ENCODE peak calls at places on chromosome 14, in four cellular contexts. One of them, this sample, is unnamed.

GRCh38 chr14:68285421-68286179 is 466.0 kb downstream of the RAD51B start:
- DNase-seq in globus pallidus: no peak
- DNase-seq in activated CD4-positive, alpha-beta T cell treated with anti-CD3 and anti-CD28 coated beads for 1 hour: peak
- DNase-seq in stomach: no peak
- DNase-seq in this sample: no peak

GRCh38 chr14:65834812-65835211 is 422.3 kb downstream of the FUT8 start:
- DNase-seq in globus pallidus: no peak
- DNase-seq in activated CD4-positive, alpha-beta T cell treated with anti-CD3 and anti-CD28 coated beads for 1 hour: no peak
- DNase-seq in stomach: no peak
- DNase-seq in this sample: no peak

GRCh38 chr14:106843376-106843775 is 1317.0 kb downstream of the TMEM121 start:
- DNase-seq in globus pallidus: no peak
- DNase-seq in activated CD4-positive, alpha-beta T cell treated with anti-CD3 and anti-CD28 coated beads for 1 hour: no peak
- DNase-seq in stomach: no peak
- DNase-seq in this sample: no peak

GRCh38 chr14:89956294-89957009 is 725 bp downstream of the TDP1 start:
- DNase-seq in globus pallidus: no peak
- DNase-seq in activated CD4-positive, alpha-beta T cell treated with anti-CD3 and anti-CD28 coated beads for 1 hour: peak
- DNase-seq in stomach: peak
- DNase-seq in this sample: no peak

GRCh38 chr14:102754370-102755262 is 22.6 kb upstream of the TRAF3 start:
- DNase-seq in globus pallidus: no peak
- DNase-seq in activated CD4-positive, alpha-beta T cell treated with anti-CD3 and anti-CD28 coated beads for 1 hour: no peak
- DNase-seq in stomach: no peak
- DNase-seq in this sample: no peak

GRCh38 chr14:97179573-97179972 is 382.4 kb downstream of the VRK1 start:
- DNase-seq in globus pallidus: no peak
- DNase-seq in activated CD4-positive, alpha-beta T cell treated with anti-CD3 and anti-CD28 coated beads for 1 hour: no peak
- DNase-seq in stomach: no peak
- DNase-seq in this sample: no peak

GRCh38 chr14:80364274-80364673 is 153.0 kb upstream of the DIO2 start:
- DNase-seq in globus pallidus: no peak
- DNase-seq in activated CD4-positive, alpha-beta T cell treated with anti-CD3 and anti-CD28 coated beads for 1 hour: no peak
- DNase-seq in stomach: no peak
- DNase-seq in this sample: no peak

GRCh38 chr14:89504602-89505320 is 87.7 kb upstream of the FOXN3 start:
- DNase-seq in globus pallidus: no peak
- DNase-seq in activated CD4-positive, alpha-beta T cell treated with anti-CD3 and anti-CD28 coated beads for 1 hour: no peak
- DNase-seq in stomach: no peak
- DNase-seq in this sample: no peak

GRCh38 chr14:104442611-104443390 is 136.8 kb upstream of the C14orf180 start:
- DNase-seq in globus pallidus: no peak
- DNase-seq in activated CD4-positive, alpha-beta T cell treated with anti-CD3 and anti-CD28 coated beads for 1 hour: no peak
- DNase-seq in stomach: no peak
- DNase-seq in this sample: no peak

GRCh38 chr14:69671365-69672050 is 60.1 kb downstream of the SUSD6 start:
- DNase-seq in globus pallidus: no peak
- DNase-seq in activated CD4-positive, alpha-beta T cell treated with anti-CD3 and anti-CD28 coated beads for 1 hour: no peak
- DNase-seq in stomach: no peak
- DNase-seq in this sample: no peak

GRCh38 chr14:105055736-105056302 is 9.4 kb downstream of the GPR132 start:
- DNase-seq in globus pallidus: no peak
- DNase-seq in activated CD4-positive, alpha-beta T cell treated with anti-CD3 and anti-CD28 coated beads for 1 hour: no peak
- DNase-seq in stomach: no peak
- DNase-seq in this sample: no peak

GRCh38 chr14:54902143-54902520 is 494 bp downstream of the GCH1 start:
- DNase-seq in globus pallidus: no peak
- DNase-seq in activated CD4-positive, alpha-beta T cell treated with anti-CD3 and anti-CD28 coated beads for 1 hour: peak
- DNase-seq in stomach: peak
- DNase-seq in this sample: no peak

GRCh38 chr14:100381386-100382105 is 58.4 kb downstream of the SLC25A47 start:
- DNase-seq in globus pallidus: no peak
- DNase-seq in activated CD4-positive, alpha-beta T cell treated with anti-CD3 and anti-CD28 coated beads for 1 hour: no peak
- DNase-seq in stomach: no peak
- DNase-seq in this sample: no peak

GRCh38 chr14:77760381-77761204 is at the start of gene SNW1:
- DNase-seq in globus pallidus: peak
- DNase-seq in activated CD4-positive, alpha-beta T cell treated with anti-CD3 and anti-CD28 coated beads for 1 hour: peak
- DNase-seq in stomach: peak
- DNase-seq in this sample: peak

GRCh38 chr14:46063872-46064271 is 587.7 kb downstream of the RPL10L start:
- DNase-seq in globus pallidus: no peak
- DNase-seq in activated CD4-positive, alpha-beta T cell treated with anti-CD3 and anti-CD28 coated beads for 1 hour: no peak
- DNase-seq in stomach: no peak
- DNase-seq in this sample: no peak

GRCh38 chr14:104117341-104118005 is 20.9 kb upstream of the KIF26A start:
- DNase-seq in globus pallidus: no peak
- DNase-seq in activated CD4-positive, alpha-beta T cell treated with anti-CD3 and anti-CD28 coated beads for 1 hour: no peak
- DNase-seq in stomach: peak
- DNase-seq in this sample: no peak

GRCh38 chr14:74501135-74501614 is 7.6 kb downstream of the ISCA2 start:
- DNase-seq in globus pallidus: peak
- DNase-seq in activated CD4-positive, alpha-beta T cell treated with anti-CD3 and anti-CD28 coated beads for 1 hour: no peak
- DNase-seq in stomach: peak
- DNase-seq in this sample: peak

GRCh38 chr14:99752486-99753121 is 40.6 kb upstream of the EML1 start:
- DNase-seq in globus pallidus: no peak
- DNase-seq in activated CD4-positive, alpha-beta T cell treated with anti-CD3 and anti-CD28 coated beads for 1 hour: no peak
- DNase-seq in stomach: no peak
- DNase-seq in this sample: no peak

GRCh38 chr14:104940526-104941150 is 16.0 kb downstream of the PLD4 start:
- DNase-seq in globus pallidus: no peak
- DNase-seq in activated CD4-positive, alpha-beta T cell treated with anti-CD3 and anti-CD28 coated beads for 1 hour: no peak
- DNase-seq in stomach: no peak
- DNase-seq in this sample: no peak

GRCh38 chr14:71359823-71360222 is 452.6 kb downstream of the PCNX1 start:
- DNase-seq in globus pallidus: no peak
- DNase-seq in activated CD4-positive, alpha-beta T cell treated with anti-CD3 and anti-CD28 coated beads for 1 hour: no peak
- DNase-seq in stomach: no peak
- DNase-seq in this sample: no peak

GRCh38 chr14:22530101-22530500 is 58.9 kb downstream of the DAD1 start:
- DNase-seq in globus pallidus: no peak
- DNase-seq in activated CD4-positive, alpha-beta T cell treated with anti-CD3 and anti-CD28 coated beads for 1 hour: no peak
- DNase-seq in stomach: no peak
- DNase-seq in this sample: no peak

GRCh38 chr14:104016873-104017650 is 68.4 kb upstream of the ASPG start:
- DNase-seq in globus pallidus: no peak
- DNase-seq in activated CD4-positive, alpha-beta T cell treated with anti-CD3 and anti-CD28 coated beads for 1 hour: no peak
- DNase-seq in stomach: no peak
- DNase-seq in this sample: no peak

GRCh38 chr14:59275668-59276067 is 87.2 kb downstream of the DAAM1 start:
- DNase-seq in globus pallidus: no peak
- DNase-seq in activated CD4-positive, alpha-beta T cell treated with anti-CD3 and anti-CD28 coated beads for 1 hour: no peak
- DNase-seq in stomach: no peak
- DNase-seq in this sample: no peak

GRCh38 chr14:71371711-71372396 is 464.6 kb downstream of the PCNX1 start:
- DNase-seq in globus pallidus: no peak
- DNase-seq in activated CD4-positive, alpha-beta T cell treated with anti-CD3 and anti-CD28 coated beads for 1 hour: no peak
- DNase-seq in stomach: no peak
- DNase-seq in this sample: no peak

GRCh38 chr14:63435204-63435603 is 108.0 kb downstream of the PPP2R5E start:
- DNase-seq in globus pallidus: no peak
- DNase-seq in activated CD4-positive, alpha-beta T cell treated with anti-CD3 and anti-CD28 coated beads for 1 hour: no peak
- DNase-seq in stomach: no peak
- DNase-seq in this sample: no peak

GRCh38 chr14:69069020-69069421 is 83.9 kb downstream of the DCAF5 start:
- DNase-seq in globus pallidus: no peak
- DNase-seq in activated CD4-positive, alpha-beta T cell treated with anti-CD3 and anti-CD28 coated beads for 1 hour: no peak
- DNase-seq in stomach: no peak
- DNase-seq in this sample: no peak

GRCh38 chr14:69464379-69464778 is 20.1 kb upstream of the PLEKHD1 start:
- DNase-seq in globus pallidus: no peak
- DNase-seq in activated CD4-positive, alpha-beta T cell treated with anti-CD3 and anti-CD28 coated beads for 1 hour: no peak
- DNase-seq in stomach: no peak
- DNase-seq in this sample: no peak

GRCh38 chr14:104393199-104393897 is 186.2 kb upstream of the C14orf180 start:
- DNase-seq in globus pallidus: no peak
- DNase-seq in activated CD4-positive, alpha-beta T cell treated with anti-CD3 and anti-CD28 coated beads for 1 hour: no peak
- DNase-seq in stomach: peak
- DNase-seq in this sample: no peak

GRCh38 chr14:100616854-100617714 is 29.9 kb upstream of the BEGAIN start:
- DNase-seq in globus pallidus: peak
- DNase-seq in activated CD4-positive, alpha-beta T cell treated with anti-CD3 and anti-CD28 coated beads for 1 hour: no peak
- DNase-seq in stomach: no peak
- DNase-seq in this sample: no peak

GRCh38 chr14:74551903-74552371 is 58.4 kb downstream of the ISCA2 start:
- DNase-seq in globus pallidus: peak
- DNase-seq in activated CD4-positive, alpha-beta T cell treated with anti-CD3 and anti-CD28 coated beads for 1 hour: no peak
- DNase-seq in stomach: no peak
- DNase-seq in this sample: peak

GRCh38 chr14:100215330-100215885 is 23.5 kb upstream of the YY1 start:
- DNase-seq in globus pallidus: no peak
- DNase-seq in activated CD4-positive, alpha-beta T cell treated with anti-CD3 and anti-CD28 coated beads for 1 hour: no peak
- DNase-seq in stomach: no peak
- DNase-seq in this sample: no peak

This sample was measured in midbrain.